ENCODE peak calls at places on chromosome 11, in eight cellular contexts. I is GM23338, U is hepatocyte, Z is HCT116, O is breast epithelium, J is right lobe of liver, C is PC-3, M is endodermal cell. F is an unnamed sample.
A peak's percentile ranks its signal among the peaks of the same experiment; 100 is the strongest.

GRCh38 chr11:87290304-87290922 is 252.7 kb downstream of the TMEM135 start:
- DNase-seq in I (peak; percentile 79), U (peak; percentile 77), Z (peak; percentile 38), O (no peak), J (no peak), C (peak; percentile 93), M (no peak), F (no peak)

GRCh38 chr11:108985611-108986279 is 320.9 kb downstream of the DDX10 start:
- DNase-seq in I (no peak), U (peak; percentile 8), Z (no peak), O (no peak), J (no peak), C (peak; percentile 48), M (no peak), F (no peak)

GRCh38 chr11:131867457-131868257 is 497.2 kb downstream of the NTM start:
- DNase-seq in I (peak; percentile 87), U (peak; percentile 78), Z (no peak), O (peak; percentile 33), J (peak; percentile 54), C (peak; percentile 77), M (peak; percentile 92), F (peak; percentile 84)

GRCh38 chr11:97743205-97743742 is 1277.5 kb upstream of the CNTN5 start:
- DNase-seq in I (no peak), U (no peak), Z (no peak), O (no peak), J (no peak), C (no peak), M (no peak), F (no peak)

GRCh38 chr11:706957-707816 is 1.2 kb downstream of the EPS8L2 start:
- DNase-seq in I (peak; percentile 62), U (peak; percentile 83), Z (no peak), O (no peak), J (peak; percentile 94), C (peak; percentile 31), M (peak; percentile 85), F (no peak)

GRCh38 chr11:26846222-26846621 is 124.4 kb upstream of the SLC5A12 start:
- DNase-seq in I (peak; percentile 37), U (no peak), Z (no peak), O (no peak), J (no peak), C (no peak), M (no peak), F (no peak)

GRCh38 chr11:48001438-48002021 is 21.2 kb downstream of the PTPRJ start:
- DNase-seq in I (no peak), U (no peak), Z (no peak), O (peak; percentile 33), J (peak; percentile 78), C (no peak), M (no peak), F (no peak)

GRCh38 chr11:62104816-62105610 is 18.8 kb upstream of the INCENP start:
- DNase-seq in I (no peak), U (no peak), Z (no peak), O (no peak), J (no peak), C (no peak), M (no peak), F (no peak)

GRCh38 chr11:42777776-42778175 is 534.0 kb upstream of the API5 start:
- DNase-seq in I (no peak), U (no peak), Z (no peak), O (no peak), J (no peak), C (no peak), M (no peak), F (no peak)

GRCh38 chr11:43927070-43927469 is 15.4 kb upstream of the C11orf96 start:
- DNase-seq in I (no peak), U (no peak), Z (no peak), O (no peak), J (no peak), C (no peak), M (no peak), F (no peak)

GRCh38 chr11:43925932-43926505 is 16.4 kb upstream of the C11orf96 start:
- DNase-seq in I (no peak), U (no peak), Z (no peak), O (no peak), J (no peak), C (no peak), M (no peak), F (no peak)

GRCh38 chr11:43930868-43931716 is 11.3 kb upstream of the C11orf96 start:
- DNase-seq in I (no peak), U (no peak), Z (no peak), O (no peak), J (no peak), C (no peak), M (no peak), F (no peak)

GRCh38 chr11:43927925-43928707 is 14.3 kb upstream of the C11orf96 start:
- DNase-seq in I (no peak), U (no peak), Z (no peak), O (no peak), J (no peak), C (no peak), M (no peak), F (no peak)

DNA sequence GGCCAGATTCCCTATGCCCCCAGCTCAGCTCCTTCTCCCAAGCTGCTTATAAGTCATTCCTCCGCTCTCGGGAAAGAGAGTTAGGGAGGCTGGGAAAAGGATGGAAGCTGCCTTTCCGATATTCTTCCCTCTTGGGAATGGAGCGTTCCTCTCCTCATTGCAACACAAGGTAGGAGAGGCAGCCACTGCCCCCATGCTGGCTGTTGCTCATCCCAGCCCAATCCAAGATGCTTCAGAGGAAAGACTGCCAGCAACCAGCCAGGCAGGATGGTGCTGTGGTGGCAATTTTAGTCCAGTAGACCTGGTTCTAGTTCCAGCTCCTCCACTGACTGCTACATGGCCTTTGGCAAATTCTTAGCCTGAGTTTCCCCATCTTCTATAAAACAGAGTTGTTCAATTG is 13.7 kb upstream of the C11orf96 start:
- DNase-seq in I (no peak), U (no peak), Z (no peak), O (no peak), J (no peak), C (no peak), M (no peak), F (no peak)
- H3K4me1 ChIP-seq in I (peaks cover 12% of the 10 kb centered on the region), U (peaks cover 17% of the 10 kb centered on the region), Z (peaks cover 8% of the 10 kb centered on the region), O (no peaks in the 10 kb centered on the region), J (no peaks in the 10 kb centered on the region), C (peaks cover 5% of the 10 kb centered on the region), M (no peaks in the 10 kb centered on the region), F (no peaks in the 10 kb centered on the region)

GRCh38 chr11:10805741-10806140 is 3.0 kb downstream of the EIF4G2 start:
- DNase-seq in I (no peak), U (no peak), Z (no peak), O (no peak), J (no peak), C (no peak), M (no peak), F (no peak)
- H3K27ac ChIP-seq in I (peak overlapping the region; percentile 28), U (peak overlapping the region; percentile 10), Z (no peak overlapping the region), O (no peak overlapping the region), J (no peak overlapping the region), C (no peak overlapping the region), M (no peak overlapping the region), F (no peak overlapping the region)

GRCh38 chr11:128477811-128478210 is 109.5 kb downstream of the ETS1 start:
- DNase-seq in I (no peak), U (no peak), Z (no peak), O (no peak), J (no peak), C (no peak), M (no peak), F (no peak)
- H3K4me1 ChIP-seq in I (no peaks in the 10 kb centered on the region), U (peaks cover 23% of the 10 kb centered on the region), Z (peaks cover under 1% of the 10 kb centered on the region), O (peaks cover 56% of the 10 kb centered on the region), J (no peaks in the 10 kb centered on the region), C (peaks cover 9% of the 10 kb centered on the region), M (peaks cover 20% of the 10 kb centered on the region), F (peaks cover 55% of the 10 kb centered on the region)

DNA sequence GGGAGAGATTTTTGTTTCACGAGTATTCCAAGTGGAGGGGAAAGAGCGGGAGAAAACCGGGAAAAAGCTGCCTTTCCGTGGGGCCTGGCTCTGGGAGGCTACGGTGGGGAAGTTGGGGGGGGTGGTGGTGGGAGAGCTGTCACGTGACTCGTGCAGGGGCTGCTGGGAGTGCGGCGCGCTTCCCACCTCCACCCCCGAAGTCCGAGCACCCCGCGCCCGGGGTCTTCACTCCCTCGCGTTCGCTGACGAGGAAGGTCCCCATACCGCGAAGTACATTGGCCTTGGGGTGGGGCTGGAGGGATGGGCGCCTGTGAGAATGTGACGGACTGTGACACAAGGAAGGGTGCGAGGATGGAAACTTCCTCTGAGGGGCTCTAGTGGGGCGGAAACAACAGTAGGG is at the start of gene TEX12:
- DNase-seq in I (peak; percentile 28), U (no peak), Z (no peak), O (no peak), J (no peak), C (no peak), M (no peak), F (no peak)
- H3K27ac ChIP-seq in I (peak within 1 kb of the TSS; percentile 22), U (peak within 1 kb of the TSS; percentile 75), Z (no peak within 1 kb of the TSS), O (peak within 1 kb of the TSS; percentile 36), J (no peak within 1 kb of the TSS), C (no peak within 1 kb of the TSS), M (no peak within 1 kb of the TSS), F (no peak within 1 kb of the TSS)

DNA sequence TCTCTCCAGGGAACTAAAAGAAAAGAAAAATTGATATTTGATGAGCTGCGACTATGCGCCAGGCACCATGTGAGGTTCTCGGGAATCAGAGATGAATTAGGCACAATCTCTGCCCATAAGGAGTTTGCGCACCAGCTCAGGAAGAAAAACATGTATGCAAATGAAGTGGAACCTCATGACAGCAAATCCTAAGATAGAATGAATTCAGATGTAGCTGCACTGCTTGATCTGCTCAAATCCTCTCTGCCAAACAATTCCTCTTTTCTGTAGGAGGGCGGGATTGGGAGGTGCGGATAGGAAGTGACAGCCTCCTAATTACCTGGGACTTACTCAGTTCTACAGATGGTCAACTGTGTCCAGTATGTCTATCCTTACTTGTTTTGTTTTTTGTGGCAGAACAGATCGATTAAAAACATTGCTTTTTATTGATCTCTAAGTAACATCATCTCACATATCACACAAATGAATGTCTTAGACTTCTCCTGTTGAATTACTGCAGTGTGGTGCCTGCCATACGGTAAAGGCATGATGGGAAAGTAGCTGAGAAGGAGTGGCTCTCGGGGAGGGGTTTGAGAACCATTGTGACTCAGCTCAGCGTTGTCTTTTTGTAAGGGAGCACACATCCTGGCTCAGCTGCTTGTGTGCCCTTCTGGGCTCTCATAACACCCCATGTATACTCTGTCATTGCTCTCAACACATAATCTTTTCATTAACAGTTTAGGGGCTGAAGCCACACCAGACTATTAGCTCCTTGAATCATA is 14.0 kb downstream of the CRTAM start:
- DNase-seq in I (no peak), U (no peak), Z (no peak), O (no peak), J (no peak), C (peak; percentile 43), M (no peak), F (no peak)
- H3K4me1 ChIP-seq in I (peaks cover 18% of the 10 kb centered on the region), U (no peaks in the 10 kb centered on the region), Z (peaks cover 36% of the 10 kb centered on the region), O (no peaks in the 10 kb centered on the region), J (no peaks in the 10 kb centered on the region), C (peaks cover 31% of the 10 kb centered on the region), M (peaks cover 7% of the 10 kb centered on the region), F (no peaks in the 10 kb centered on the region)

F was measured in sigmoid colon.